ENCODE peak calls at places on chromosomes 4 and X, in nine cellular contexts. I is central memory CD8-positive, alpha-beta T cell; E is omental fat pad; J is effector memory CD8-positive, alpha-beta T cell; F is aorta; G is activated CD8-positive, alpha-beta memory T cell treated with anti-CD3 and anti-CD28 coated beads, Interleukin-2, amount 10 ng/mL, durations not matched to agents 7 days and 5 days; C is IMR-90; W is A549; T is stimulated activated effector memory CD8-positive, alpha-beta T cell treated with anti-CD3 and anti-CD28 coated beads, Interleukin-12 subunit alpha, Interleukin-12 subunit beta, amount 100 ng/mL, for 72 hours. K is an unnamed sample.

GRCh38 chrX:154761977-154762528 is 611 bp upstream of the DKC1 start:
- ATAC-seq in C (no peak), T (no peak), G (no peak), W (no peak), F (no peak), E (no peak), J (no peak), I (no peak), K (no peak)

GRCh38 chr4:94564252-94564651 is 112.5 kb downstream of the PDLIM5 start:
- ATAC-seq in J (no peak), E (no peak), W (no peak), T (no peak), I (no peak), F (no peak), C (no peak), G (no peak), K (no peak)

GRCh38 chr4:10267066-10267465 is 150.5 kb upstream of the WDR1 start:
- ATAC-seq in F (no peak), W (no peak), J (no peak), C (no peak), I (no peak), E (no peak), G (no peak), T (no peak), K (no peak)

GRCh38 chrX:140661657-140662056 is 47.9 kb upstream of the LINC00632 start:
- ATAC-seq in I (no peak), T (no peak), E (no peak), J (no peak), F (no peak), C (no peak), G (no peak), W (no peak), K (no peak)

GRCh38 chr4:95386410-95386809 is 162.4 kb downstream of the UNC5C start:
- ATAC-seq in T (no peak), I (no peak), J (no peak), G (no peak), C (no peak), F (no peak), E (no peak), W (no peak), K (no peak)

GRCh38 chr4:70778888-70779422 is 57.2 kb downstream of the RUFY3 start:
- ATAC-seq in E (no peak), J (no peak), W (no peak), G (no peak), I (no peak), F (peak), T (no peak), C (peak), K (no peak)

GRCh38 chr4:75555294-75556164 is at the start of gene ODAPH:
- ATAC-seq in E (no peak), I (no peak), J (peak), F (no peak), W (peak), G (peak), C (no peak), T (peak), K (peak)

GRCh38 chr4:8131210-8131609 is 27.4 kb downstream of the ABLIM2 start:
- ATAC-seq in F (no peak), J (no peak), I (no peak), G (no peak), W (no peak), E (no peak), T (no peak), C (no peak), K (no peak)

GRCh38 chr4:123827511-123827910 is 430.9 kb downstream of the SPRY1 start:
- ATAC-seq in J (no peak), C (no peak), W (no peak), E (no peak), G (no peak), I (no peak), T (no peak), F (no peak), K (no peak)

GRCh38 chr4:76002176-76002575 is 5.1 kb downstream of the CXCL9 start:
- ATAC-seq in E (no peak), C (no peak), T (no peak), G (no peak), I (no peak), J (no peak), W (no peak), F (no peak), K (no peak)

GRCh38 chr4:182807346-182807745 is 109.8 kb downstream of the DCTD start:
- ATAC-seq in G (no peak), W (no peak), E (no peak), F (no peak), C (no peak), I (no peak), T (no peak), J (no peak), K (no peak)

GRCh38 chr4:1490906-1491629 is 84.8 kb upstream of the NKX1-1 start:
- ATAC-seq in F (no peak), T (no peak), C (no peak), G (no peak), E (no peak), J (no peak), W (peak), I (no peak), K (no peak)

GRCh38 chr4:123967360-123967759 is 570.8 kb downstream of the SPRY1 start:
- ATAC-seq in C (peak), I (no peak), T (no peak), E (no peak), F (peak), G (no peak), J (no peak), W (no peak), K (no peak)

GRCh38 chr4:113325876-113326615 is 276.6 kb downstream of the ANK2 start:
- ATAC-seq in T (no peak), F (no peak), E (no peak), C (no peak), I (no peak), G (no peak), W (no peak), J (no peak), K (no peak)

GRCh38 chrX:139179592-139179991 is 350.9 kb upstream of the F9 start:
- ATAC-seq in F (no peak), T (no peak), W (no peak), G (no peak), C (no peak), I (no peak), E (no peak), J (no peak), K (no peak)

GRCh38 chrX:42533761-42534160 is 244.2 kb downstream of the PPP1R2C start:
- ATAC-seq in F (no peak), G (no peak), J (no peak), T (no peak), E (no peak), W (no peak), I (no peak), C (no peak), K (no peak)

GRCh38 chr4:154164931-154165839 is 326.4 kb downstream of the DCHS2 start:
- ATAC-seq in J (no peak), G (no peak), C (peak), F (peak), W (no peak), E (peak), I (no peak), T (peak), K (peak)

GRCh38 chr4:41814565-41814964 is 66.0 kb upstream of the PHOX2B start:
- ATAC-seq in J (no peak), T (no peak), C (peak), G (no peak), F (no peak), I (no peak), W (peak), E (no peak), K (no peak)

GRCh38 chr4:142567199-142567598 is 278.9 kb downstream of the INPP4B start:
- ATAC-seq in W (peak), F (no peak), E (peak), C (no peak), I (peak), J (peak), G (peak), T (peak), K (peak)

GRCh38 chr4:70818173-70818856 is 21.4 kb downstream of the GRSF1 start:
- ATAC-seq in T (no peak), G (no peak), I (no peak), C (no peak), W (no peak), F (no peak), E (no peak), J (no peak), K (no peak)

GRCh38 chr4:80101768-80102116 is 28.7 kb upstream of the ANTXR2 start:
- ATAC-seq in T (peak), C (no peak), F (no peak), I (no peak), J (peak), G (no peak), W (no peak), E (no peak), K (peak)

GRCh38 chr4:128572778-128573241 is 236.7 kb upstream of the JADE1 start:
- ATAC-seq in T (no peak), E (no peak), G (no peak), C (no peak), F (no peak), J (no peak), W (no peak), I (no peak), K (no peak)

GRCh38 chrX:123581586-123581985 is 151.3 kb downstream of the THOC2 start:
- ATAC-seq in I (no peak), E (no peak), T (no peak), J (no peak), G (no peak), W (no peak), F (no peak), C (no peak), K (no peak)

GRCh38 chr4:1362046-1362445 is 15.0 kb downstream of the UVSSA start:
- ATAC-seq in C (no peak), W (no peak), G (no peak), I (no peak), E (no peak), T (no peak), J (no peak), F (no peak), K (no peak)

GRCh38 chrX:13387656-13388421 is 68.0 kb upstream of the ATXN3L start:
- ATAC-seq in C (peak), J (peak), F (no peak), G (peak), W (no peak), E (peak), I (no peak), T (peak), K (peak)

GRCh38 chrX:13463608-13464007 is 105.8 kb upstream of the EGFL6 start:
- ATAC-seq in W (no peak), I (no peak), G (no peak), J (no peak), C (peak), E (peak), T (no peak), F (peak), K (no peak)

GRCh38 chrX:14916017-14916674 is 42.9 kb downstream of the MOSPD2 start:
- ATAC-seq in F (no peak), W (no peak), I (no peak), C (peak), G (no peak), T (no peak), E (peak), J (no peak), K (no peak)

GRCh38 chr4:142211444-142211843 is 575.1 kb downstream of the IL15 start:
- ATAC-seq in C (no peak), J (no peak), I (no peak), G (no peak), T (peak), E (no peak), W (peak), F (no peak), K (peak)

GRCh38 chrX:7102119-7102518 is 45.4 kb upstream of the STS start:
- ATAC-seq in G (no peak), W (no peak), I (no peak), J (no peak), C (no peak), T (no peak), F (no peak), E (no peak), K (no peak)

GRCh38 chr4:146330392-146330791 is 116.1 kb downstream of the REELD1 start:
- ATAC-seq in C (peak), T (no peak), G (no peak), E (no peak), J (no peak), I (no peak), W (no peak), F (no peak), K (no peak)

GRCh38 chr4:151777471-151777870 is 16.7 kb upstream of the GATB start:
- ATAC-seq in E (no peak), I (no peak), C (no peak), G (no peak), J (no peak), F (no peak), W (no peak), T (peak), K (peak)

GRCh38 chrX:85573801-85574200 is 194.3 kb upstream of the POF1B start:
- ATAC-seq in W (no peak), E (no peak), J (no peak), C (no peak), T (peak), F (no peak), I (no peak), G (no peak), K (no peak)

GRCh38 chr4:29307256-29307655 is 1412.9 kb upstream of the PCDH7 start:
- ATAC-seq in G (no peak), E (no peak), W (no peak), C (no peak), J (no peak), T (no peak), I (no peak), F (no peak), K (no peak)

GRCh38 chr4:151930372-151930771 is 169.6 kb upstream of the GATB start:
- ATAC-seq in E (no peak), I (no peak), F (no peak), G (no peak), J (no peak), T (no peak), C (no peak), W (no peak), K (no peak)

GRCh38 chr4:183081116-183081469 is 18.0 kb upstream of the WWC2 start:
- ATAC-seq in E (no peak), F (no peak), T (no peak), J (no peak), I (no peak), W (no peak), C (peak), G (no peak), K (no peak)

GRCh38 chr4:5979981-5980380 is 38.2 kb downstream of the C4orf50 start:
- ATAC-seq in I (no peak), C (peak), W (peak), T (no peak), J (no peak), G (no peak), E (no peak), F (peak), K (no peak)

K was measured in activated CD4-positive, CD25-positive, alpha-beta regulatory T cell treated with anti-CD3 and anti-CD28 coated beads, Interleukin-2, amount 50 U/mL, for 24 hours.